ENCODE peak calls at places on chromosomes 3 and 15, in ten cellular contexts. Q is HCT116, K is GM12892, U is transverse colon, I is Panc1, A is stomach, Z is GM12891, D is spleen, J is K562, M is GM12878. R is an unnamed sample.

GRCh38 chr3:175879417-175879816 is 1020.3 kb downstream of the NAALADL2 start:
- DNase-seq in K (no peak), Z (no peak), I (no peak), J (no peak), U (no peak), D (no peak), M (no peak), A (no peak), Q (no peak), R (no peak)

GRCh38 chr3:11689749-11690148 is 46.0 kb upstream of the VGLL4 start:
- DNase-seq in Z (no peak), K (no peak), I (no peak), J (no peak), D (no peak), U (no peak), Q (no peak), M (no peak), A (no peak), R (peak; percentile 16)

GRCh38 chr3:107392549-107393165 is 15.4 kb downstream of the CCDC54 start:
- DNase-seq in D (no peak), U (no peak), Q (no peak), A (no peak), Z (no peak), K (no peak), M (no peak), J (no peak), I (no peak), R (no peak)

GRCh38 chr3:107855710-107856109 is 235.1 kb downstream of the CD47 start:
- DNase-seq in I (no peak), Z (no peak), M (no peak), U (no peak), A (no peak), K (no peak), J (peak; percentile 35), Q (peak; percentile 65), D (no peak), R (no peak)

GRCh38 chr3:190172751-190173150 is 52.1 kb upstream of the P3H2 start:
- DNase-seq in Q (no peak), A (no peak), J (no peak), I (no peak), Z (no peak), M (no peak), D (no peak), U (no peak), K (no peak), R (no peak)

GRCh38 chr3:62567097-62568021 is 194.0 kb upstream of the FEZF2 start:
- DNase-seq in I (no peak), Z (no peak), Q (no peak), K (no peak), J (no peak), D (no peak), M (no peak), A (no peak), U (no peak), R (no peak)

GRCh38 chr3:42052867-42053351 is 38.2 kb upstream of the TRAK1 start:
- DNase-seq in Q (no peak), A (no peak), D (no peak), M (no peak), Z (no peak), I (no peak), K (no peak), U (no peak), J (no peak), R (no peak)

GRCh38 chr15:78977091-78977571 is 32.3 kb upstream of the CTSH start:
- DNase-seq in K (peak; percentile 59), D (no peak), I (no peak), Z (peak; percentile 64), U (no peak), Q (no peak), M (peak; percentile 91), J (no peak), A (no peak), R (no peak)

GRCh38 chr3:146851665-146852064 is 246.5 kb upstream of the PLSCR5 start:
- DNase-seq in A (no peak), M (no peak), J (no peak), I (no peak), K (no peak), Q (no peak), Z (no peak), U (no peak), D (no peak), R (no peak)

GRCh38 chr3:115960799-115961198 is 337.5 kb downstream of the GAP43 start:
- DNase-seq in I (no peak), Q (no peak), M (no peak), K (no peak), U (no peak), J (peak; percentile 27), A (no peak), D (no peak), Z (no peak), R (no peak)

GRCh38 chr3:13014755-13015285 is 58.4 kb downstream of the IQSEC1 start:
- DNase-seq in A (no peak), M (no peak), Q (no peak), U (peak; percentile 14), Z (no peak), I (no peak), K (no peak), D (no peak), J (no peak), R (no peak)

GRCh38 chr3:155407331-155407730 is 113.8 kb upstream of the STRIT1 start:
- DNase-seq in M (no peak), Z (no peak), D (no peak), A (no peak), U (no peak), Q (no peak), K (no peak), J (no peak), I (no peak), R (no peak)

GRCh38 chr3:140599496-140599895 is 78.4 kb upstream of the TRIM42 start:
- DNase-seq in D (no peak), J (no peak), A (no peak), K (no peak), M (no peak), Q (no peak), Z (no peak), U (no peak), I (no peak), R (no peak)

GRCh38 chr3:48561045-48561736 is 2.4 kb downstream of the UCN2 start:
- DNase-seq in I (no peak), Q (no peak), D (peak; percentile 86), A (peak; percentile 45), U (peak; percentile 61), K (no peak), M (no peak), Z (peak; percentile 67), J (peak; percentile 80), R (no peak)

GRCh38 chr3:103653996-103654395 is 1219.2 kb downstream of the ZPLD1 start:
- DNase-seq in A (no peak), K (no peak), I (no peak), Z (no peak), D (no peak), Q (no peak), M (no peak), U (no peak), J (no peak), R (no peak)
- TF ChIP-seq POLR2AphosphoS5 in A (no peak), K (no peak), I (no peak), Z (no peak), D (no peak), Q (no peak), M (no peak), U (no peak), J (no peak), R (no peak)

GRCh38 chr3:45225465-45226205 is 452 bp downstream of the TMEM158 start:
- DNase-seq in U (no peak), K (peak; percentile 37), M (no peak), I (no peak), Z (peak; percentile 51), Q (no peak), D (peak; percentile 81), J (peak; percentile 66), A (no peak), R (no peak)

GRCh38 chr3:45227946-45228345 is 1.9 kb upstream of the TMEM158 start:
- DNase-seq in U (no peak), J (no peak), K (no peak), Q (no peak), Z (no peak), A (no peak), M (no peak), I (no peak), D (no peak), R (no peak)

GRCh38 chr3:45227131-45227819 is 1.2 kb upstream of the TMEM158 start:
- DNase-seq in J (peak; percentile 47), K (no peak), Z (no peak), U (no peak), I (no peak), Q (no peak), A (no peak), D (no peak), M (no peak), R (no peak)

GRCh38 chr3:45224824-45225464 is 1.1 kb downstream of the TMEM158 start:
- DNase-seq in A (peak; percentile 73), K (peak; percentile 31), J (peak; percentile 89), M (no peak), I (no peak), Q (no peak), D (peak; percentile 87), Z (peak; percentile 39), U (peak; percentile 74), R (no peak)

DNA sequence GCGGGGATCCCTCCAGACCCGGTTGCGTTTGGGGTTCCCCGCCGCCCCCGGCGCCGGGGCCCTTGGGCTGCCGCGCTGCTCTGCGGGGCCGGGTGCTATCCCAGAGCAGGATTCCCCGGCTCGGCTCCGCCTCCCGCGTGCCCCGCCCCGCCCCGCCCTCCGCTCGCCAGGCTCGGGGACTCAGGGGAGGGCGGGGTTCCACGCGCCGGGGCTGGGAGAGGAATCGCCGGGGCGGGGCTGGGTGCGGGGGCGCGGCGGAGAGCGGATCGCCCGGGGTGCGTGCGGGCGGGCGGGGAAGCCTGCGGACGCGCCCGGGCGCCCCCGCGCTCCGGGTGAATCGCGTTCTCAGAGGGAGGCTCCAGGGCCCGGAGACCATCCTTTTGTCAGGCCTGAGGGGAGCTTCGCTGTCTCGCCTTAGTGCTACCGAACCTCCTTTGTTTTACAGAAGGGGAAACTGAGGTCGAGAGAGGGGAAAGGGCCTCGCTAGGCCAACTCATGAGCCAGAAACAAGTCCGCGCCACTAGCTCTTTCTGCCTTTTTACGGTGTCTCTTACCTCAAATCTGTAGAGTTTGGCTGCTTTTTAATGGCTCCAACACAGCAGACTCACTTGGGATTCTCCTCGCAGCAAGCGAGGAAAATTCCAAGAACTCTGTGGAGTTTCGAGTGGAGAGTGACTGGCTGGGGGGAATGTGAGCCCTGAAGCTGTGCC is at the start of gene TMEM158:
- DNase-seq in I (no peak), M (no peak), Q (no peak), K (peak; percentile 81), U (peak; percentile 89), J (peak; percentile 95), Z (peak; percentile 86), D (peak; percentile 89), A (peak; percentile 81), R (no peak)
- TF ChIP-seq POLR2AphosphoS5 in I (no peak), M (no peak), Q (peak; percentile 72), K (no peak), U (peak; percentile 31), J (no peak), Z (no peak), D (no peak), A (no peak), R (peak; percentile 14)

GRCh38 chr3:86629511-86629910 is 361.4 kb downstream of the VGLL3 start:
- DNase-seq in Q (no peak), Z (no peak), M (no peak), U (no peak), A (no peak), K (no peak), D (no peak), I (no peak), J (no peak), R (no peak)
- TF ChIP-seq POLR2AphosphoS5 in Q (no peak), Z (no peak), M (no peak), U (no peak), A (no peak), K (no peak), D (no peak), I (no peak), J (no peak), R (no peak)

GRCh38 chr3:129518581-129518980 is 9.9 kb upstream of the RHO start:
- DNase-seq in A (no peak), U (no peak), Z (no peak), K (no peak), J (no peak), Q (no peak), M (no peak), I (no peak), D (peak; percentile 47), R (no peak)
- TF ChIP-seq POLR2AphosphoS5 in A (no peak), U (no peak), Z (no peak), K (no peak), J (no peak), Q (no peak), M (no peak), I (no peak), D (no peak), R (no peak)

R was measured in vagina.